ENCODE peak calls at places on chromosomes 11 and 22, in four cellular contexts. K is GM12878, I is glutamatergic neuron, D is tibial nerve. W is an unnamed sample.

GRCh38 chr11:267491-267994 is 10.7 kb upstream of the NLRP6 start:
- DNase-seq in D (no peak), K (peak), I (no peak), W (no peak)

GRCh38 chr11:10453261-10453660 is 1.8 kb upstream of the AMPD3 start:
- DNase-seq in D (no peak), I (no peak), K (no peak), W (no peak)

GRCh38 chr22:38694049-38694448 is 6.7 kb downstream of the JOSD1 start:
- DNase-seq in D (no peak), K (no peak), I (no peak), W (no peak)

GRCh38 chr11:9680028-9680427 is 16.2 kb downstream of the SWAP70 start:
- DNase-seq in I (no peak), K (no peak), D (no peak), W (no peak)

GRCh38 chr11:1822648-1823375 is 12.0 kb upstream of the SYT8 start:
- DNase-seq in K (no peak), I (no peak), D (no peak), W (no peak)

GRCh38 chr22:17569971-17570511 is 6.7 kb downstream of the SLC25A18 start:
- DNase-seq in K (no peak), I (no peak), D (no peak), W (no peak)

GRCh38 chr11:97136067-97136466 is 746.3 kb downstream of the JRKL start:
- DNase-seq in K (no peak), I (no peak), D (no peak), W (no peak)

GRCh38 chr11:61928606-61929005 is 11.2 kb upstream of the RAB3IL1 start:
- DNase-seq in D (no peak), I (no peak), K (no peak), W (no peak)

DNA sequence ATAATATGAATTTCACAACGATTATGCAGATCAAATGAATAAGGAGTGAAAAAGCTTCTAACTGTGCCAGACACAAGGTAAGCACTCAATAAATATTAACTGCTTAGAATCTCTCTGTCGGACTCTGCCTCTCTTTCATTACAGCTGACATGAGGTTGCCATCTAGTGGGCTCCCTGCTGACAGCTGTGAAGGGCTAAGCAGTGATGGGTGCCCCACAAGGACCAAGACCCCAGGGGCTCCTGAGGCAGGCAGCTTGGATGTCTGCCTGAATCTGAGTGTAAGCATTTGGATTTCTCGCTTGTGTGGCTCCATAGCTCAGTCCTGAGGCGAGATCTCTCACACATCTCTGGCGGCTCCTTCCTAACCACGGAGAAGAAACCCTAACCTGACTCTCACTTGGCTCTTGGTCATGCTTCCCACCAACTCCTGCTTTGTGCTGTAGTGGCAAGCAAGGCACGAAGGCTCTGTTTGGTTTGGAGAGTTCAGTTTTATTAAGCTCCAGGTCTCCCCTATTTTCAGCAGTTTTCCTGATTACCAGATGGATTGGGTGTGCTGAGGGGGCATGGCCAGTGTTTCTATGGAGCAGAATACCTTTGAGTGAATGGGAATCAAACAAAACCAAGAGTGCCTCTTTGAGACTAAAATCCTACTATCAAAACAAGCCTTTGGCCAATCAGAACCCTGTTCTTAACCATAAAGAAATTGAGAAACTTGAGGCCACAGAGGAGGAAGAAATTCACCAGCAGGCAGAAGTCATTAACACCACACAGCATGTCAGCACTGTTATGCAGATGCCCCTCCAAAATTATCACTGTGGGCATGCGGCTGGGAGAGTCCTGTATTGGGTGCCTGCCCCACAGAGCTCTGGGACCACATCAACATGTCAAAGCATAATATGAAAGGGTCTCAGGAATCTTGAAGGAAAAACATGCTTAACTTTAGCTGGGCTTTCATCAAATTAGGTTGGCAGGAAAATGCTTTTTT is 152.8 kb upstream of the NTM start:
- DNase-seq in K (no peak), D (no peak), I (no peak), W (no peak)
- TF ChIP-seq CTCF in K (peak), D (no peak), I (no peak), W (peak)

GRCh38 chr11:27237641-27238040 is 125.4 kb downstream of the CCDC34 start:
- DNase-seq in K (no peak), I (no peak), D (no peak), W (no peak)

GRCh38 chr11:27231519-27231918 is 131.5 kb downstream of the CCDC34 start:
- DNase-seq in K (no peak), D (no peak), I (no peak), W (no peak)

GRCh38 chr11:27233654-27234042 is 129.4 kb downstream of the CCDC34 start:
- DNase-seq in I (no peak), K (no peak), D (no peak), W (no peak)

GRCh38 chr11:27234961-27235360 is 128.1 kb downstream of the CCDC34 start:
- DNase-seq in K (no peak), D (no peak), I (no peak), W (no peak)

GRCh38 chr11:27234043-27234668 is 128.9 kb downstream of the CCDC34 start:
- DNase-seq in K (peak), D (no peak), I (peak), W (no peak)
- TF ChIP-seq CTCF in K (no peak), D (no peak), I (no peak), W (no peak)

DNA sequence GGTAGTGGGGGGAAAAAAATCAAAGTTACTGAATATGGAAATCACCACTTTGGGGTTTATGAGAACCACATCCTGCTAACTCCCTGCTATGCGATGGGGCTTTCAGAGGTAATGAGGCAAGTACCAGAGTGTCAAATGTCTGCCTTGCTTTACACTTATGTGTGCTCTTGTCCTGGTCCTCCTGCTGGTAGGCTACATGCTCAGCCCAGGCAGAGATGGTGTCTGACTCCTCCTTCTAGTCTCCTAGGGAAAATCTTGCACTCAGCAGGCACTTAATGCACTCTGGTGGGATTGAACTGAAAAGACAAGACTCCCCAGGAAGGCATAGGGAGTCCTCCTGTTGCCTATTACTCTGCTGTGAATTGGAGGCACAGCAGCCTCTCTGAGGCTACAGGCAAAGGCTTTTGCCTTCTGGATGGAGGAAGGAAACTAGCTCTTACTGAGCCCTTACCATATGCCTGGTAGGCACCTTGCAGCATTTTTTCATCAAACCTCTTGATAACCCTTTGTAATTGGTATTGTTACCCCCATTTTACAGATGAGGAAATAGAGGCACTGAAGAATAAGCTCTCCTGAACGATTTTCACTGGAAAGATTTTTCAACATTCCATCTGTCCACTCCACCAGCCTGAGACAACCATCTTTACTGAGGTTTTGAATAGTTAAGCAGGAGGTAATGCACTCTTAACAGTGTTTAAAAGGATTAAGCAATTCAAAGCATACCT is 132.1 kb upstream of the PAX6 start:
- DNase-seq in D (no peak), I (no peak), K (peak), W (no peak)
- TF ChIP-seq CTCF in D (no peak), I (no peak), K (no peak), W (no peak)

DNA sequence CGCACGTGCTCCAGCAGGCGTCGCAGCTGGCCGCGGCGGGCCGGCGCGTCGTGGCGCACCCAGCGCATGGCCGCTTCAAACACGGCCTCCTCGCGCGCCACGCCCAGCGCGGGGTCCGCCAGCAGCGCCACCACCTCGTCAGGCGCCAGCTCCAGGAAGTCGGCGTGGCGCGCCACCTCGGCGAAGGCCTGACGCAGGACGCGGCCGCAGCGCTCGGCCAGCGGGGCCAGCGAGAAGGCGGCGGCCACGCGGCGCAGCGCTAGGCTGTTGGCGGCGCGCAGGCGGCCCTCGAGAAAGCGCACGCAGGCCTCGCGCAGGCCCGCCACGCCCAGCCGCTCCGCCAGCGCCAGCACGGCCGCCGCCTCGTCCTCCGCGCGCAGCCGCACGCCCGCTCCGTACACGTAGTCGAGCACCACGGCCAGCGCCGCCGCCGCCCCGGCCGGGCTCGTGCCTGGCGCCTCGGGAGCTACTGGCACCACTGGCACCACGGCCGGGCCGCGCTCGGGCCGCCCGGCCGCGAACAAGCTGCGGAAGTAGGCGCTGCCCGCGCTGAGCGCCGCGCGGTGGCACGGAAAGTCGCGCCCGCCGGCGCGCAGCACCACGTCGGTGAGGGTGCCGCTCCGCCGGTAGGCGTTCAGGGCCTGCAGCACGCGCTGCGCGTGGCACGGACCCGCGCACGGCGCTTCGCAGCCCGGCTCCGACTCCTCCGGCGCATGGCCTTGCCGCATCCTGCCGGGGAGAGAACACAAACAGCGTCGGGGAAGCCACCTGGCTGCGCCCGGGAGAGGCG is 2.9 kb downstream of the KLHL35 start:
- DNase-seq in K (no peak), I (peak), D (peak), W (peak)
- TF ChIP-seq CTCF in K (no peak), I (no peak), D (no peak), W (no peak)

DNA sequence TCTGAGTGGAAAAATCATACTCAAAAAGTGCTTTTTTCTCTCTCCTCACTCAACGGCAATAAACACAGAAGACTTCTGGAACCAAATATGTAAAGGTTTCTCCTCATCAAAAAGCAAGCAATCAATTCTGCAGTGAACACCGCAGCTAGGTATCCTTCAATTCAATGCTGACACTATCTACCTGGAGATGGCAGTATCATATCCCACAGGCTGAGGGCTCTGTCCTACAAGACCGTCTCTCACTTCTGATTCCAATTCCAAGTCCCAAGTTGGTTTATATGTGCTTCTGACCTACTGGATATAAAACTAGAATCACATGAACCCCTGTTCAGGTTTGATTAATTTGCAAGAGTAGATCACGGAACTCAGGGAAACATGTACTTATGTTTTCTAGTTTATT is 59.7 kb upstream of the LUZP2 start:
- DNase-seq in K (no peak), D (no peak), I (no peak), W (no peak)
- TF ChIP-seq CTCF in K (no peak), D (no peak), I (no peak), W (no peak)

GRCh38 chr11:65743928-65744698 is 23.5 kb upstream of the RNASEH2C start:
- DNase-seq in K (no peak), I (peak), D (no peak), W (peak)
- TF ChIP-seq CTCF in K (no peak), I (no peak), D (no peak), W (peak)

DNA sequence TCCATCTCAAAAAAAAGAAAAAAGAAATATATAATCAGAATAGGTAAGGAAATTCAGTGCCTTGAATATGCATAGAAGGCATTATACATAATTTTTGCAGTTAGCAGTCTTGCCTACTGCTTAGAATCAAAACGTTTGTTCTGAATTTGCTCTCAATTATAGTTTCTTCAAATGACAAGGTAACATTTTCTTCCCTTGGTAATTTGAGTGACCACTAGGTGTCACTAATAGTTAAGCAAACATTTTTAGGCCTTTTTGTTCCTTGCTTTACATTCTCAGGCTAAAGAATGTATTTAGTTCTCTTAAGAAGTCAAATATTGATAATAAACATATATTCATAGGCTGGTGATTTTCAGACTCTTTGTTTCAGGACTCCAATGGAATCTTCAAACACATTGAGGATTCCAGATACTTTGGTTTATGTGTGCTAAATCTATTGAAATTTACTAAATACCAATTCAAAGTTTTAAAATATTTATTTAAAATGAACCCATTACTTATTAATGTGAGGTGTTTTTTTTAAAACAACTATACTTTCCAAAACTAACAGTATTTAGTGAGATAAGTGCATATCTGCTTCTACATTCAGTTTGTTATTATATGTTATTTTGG is 55.0 kb upstream of the DEPDC7 start:
- DNase-seq in D (no peak), I (no peak), K (peak), W (no peak)
- TF ChIP-seq CTCF in D (peak), I (peak), K (peak), W (peak)

DNA sequence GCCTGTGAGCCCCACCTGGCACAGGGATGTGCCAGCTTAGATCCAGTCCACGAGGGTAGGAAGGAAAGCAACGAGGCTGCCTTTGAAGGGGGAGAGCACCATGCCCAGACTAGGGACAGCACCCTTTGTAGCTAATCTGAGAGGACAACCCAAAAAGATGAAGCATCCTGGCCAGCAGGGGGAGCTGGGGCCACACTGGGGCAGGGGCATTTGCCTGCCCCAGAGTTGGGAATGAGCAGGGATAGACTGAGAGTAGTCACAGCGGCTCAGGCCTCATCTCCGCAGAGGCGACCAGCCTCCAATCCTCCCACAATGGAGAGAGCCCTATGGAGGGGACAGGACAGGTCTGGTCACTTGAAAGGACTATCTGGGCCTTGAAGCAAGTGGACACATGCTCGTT is 16.4 kb downstream of the LMO1 start:
- DNase-seq in K (no peak), I (peak), D (no peak), W (no peak)
- TF ChIP-seq CTCF in K (peak), I (peak), D (peak), W (peak)